ENCODE peak calls at places on chromosomes 2 and 18, in six cellular contexts. M is H1, S is neuronal stem cell, B is IMR-90, N is H9, C is mesenchymal stem cell. R is an unnamed sample.

GRCh38 chr2:164920430-164920829 is 34.9 kb downstream of the SLC38A11 start:
- DNase-seq in M (no peak), S (no peak), B (peak), N (no peak), C (peak), R (no peak)

GRCh38 chr2:19863303-19864041 is 38.3 kb downstream of the TTC32 start:
- DNase-seq in M (peak), S (peak), B (peak), N (peak), C (peak), R (peak)

GRCh38 chr2:177606636-177607035 is 214.1 kb downstream of the AGPS start:
- DNase-seq in M (no peak), S (no peak), B (peak), N (no peak), C (peak), R (peak)

GRCh38 chr18:46950064-46950656 is 32.8 kb downstream of the KATNAL2 start:
- DNase-seq in M (no peak), S (no peak), B (no peak), N (no peak), C (peak), R (peak)

GRCh38 chr18:48319796-48320638 is 89.2 kb downstream of the ZBTB7C start:
- DNase-seq in M (no peak), S (no peak), B (peak), N (no peak), C (peak), R (peak)

GRCh38 chr2:23603156-23603555 is 218.2 kb downstream of the KLHL29 start:
- DNase-seq in M (no peak), S (no peak), B (no peak), N (no peak), C (no peak), R (no peak)

GRCh38 chr2:156333951-156334495 is 1.5 kb upstream of the NR4A2 start:
- DNase-seq in M (peak), S (peak), B (peak), N (peak), C (no peak), R (peak)

GRCh38 chr2:113124984-113125855 is 2.2 kb upstream of the IL1RN start:
- DNase-seq in M (no peak), S (no peak), B (no peak), N (no peak), C (peak), R (no peak)

GRCh38 chr2:121949271-121949670 is 193.8 kb downstream of the TSN start:
- DNase-seq in M (no peak), S (no peak), B (no peak), N (no peak), C (no peak), R (no peak)

GRCh38 chr18:23591011-23591410 is 4.7 kb upstream of the NPC1 start:
- DNase-seq in M (no peak), S (no peak), B (peak), N (no peak), C (no peak), R (peak)

GRCh38 chr18:23593720-23594119 is 7.4 kb upstream of the NPC1 start:
- DNase-seq in M (no peak), S (no peak), B (peak), N (no peak), C (peak), R (no peak)

GRCh38 chr18:23599809-23600208 is 13.5 kb upstream of the NPC1 start:
- DNase-seq in M (no peak), S (no peak), B (peak), N (no peak), C (no peak), R (no peak)

GRCh38 chr18:23596183-23596582 is 9.9 kb upstream of the NPC1 start:
- DNase-seq in M (no peak), S (no peak), B (no peak), N (no peak), C (no peak), R (no peak)

DNA sequence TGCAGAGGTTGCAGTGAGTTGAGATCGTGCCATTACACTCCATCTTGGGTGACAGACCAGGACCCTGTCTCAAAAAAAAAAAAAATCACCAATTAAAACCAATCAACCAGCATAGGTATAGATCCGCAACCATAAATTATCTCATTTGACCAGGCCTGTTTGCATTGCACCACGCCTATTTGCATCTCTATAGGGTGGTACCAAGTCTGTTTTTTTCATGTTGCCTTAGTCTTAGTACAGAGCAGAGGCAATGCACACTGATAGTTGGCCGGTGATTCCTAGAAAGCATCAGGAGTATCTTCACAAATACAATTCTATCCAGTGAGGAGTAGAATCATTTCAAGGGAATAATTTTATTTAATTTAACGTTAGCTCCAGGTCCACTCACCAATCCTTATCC is 9.3 kb upstream of the NPC1 start:
- DNase-seq in M (no peak), S (no peak), B (no peak), N (no peak), C (no peak), R (no peak)
- H2BK15ac ChIP-seq in M (no peak), S (no peak), B (no peak), N (no peak), C (no peak), R (no peak)

GRCh38 chr2:191270303-191271178 is 25.3 kb downstream of the MYO1B start:
- DNase-seq in M (no peak), S (peak), B (no peak), N (no peak), C (no peak), R (no peak)
- H3K4ac ChIP-seq in M (no peak), S (no peak), B (no peak), N (no peak), C (no peak), R (no peak)

GRCh38 chr2:101960903-101961286 is 30.9 kb upstream of the IL1R2 start:
- DNase-seq in M (no peak), S (no peak), B (no peak), N (no peak), C (no peak), R (no peak)

GRCh38 chr2:101957036-101957435 is 34.7 kb upstream of the IL1R2 start:
- DNase-seq in M (no peak), S (no peak), B (no peak), N (no peak), C (no peak), R (no peak)

GRCh38 chr2:101952551-101952950 is 39.2 kb upstream of the IL1R2 start:
- DNase-seq in M (no peak), S (no peak), B (no peak), N (no peak), C (no peak), R (no peak)

GRCh38 chr2:101958071-101958470 is 33.7 kb upstream of the IL1R2 start:
- DNase-seq in M (no peak), S (no peak), B (no peak), N (no peak), C (peak), R (no peak)

DNA sequence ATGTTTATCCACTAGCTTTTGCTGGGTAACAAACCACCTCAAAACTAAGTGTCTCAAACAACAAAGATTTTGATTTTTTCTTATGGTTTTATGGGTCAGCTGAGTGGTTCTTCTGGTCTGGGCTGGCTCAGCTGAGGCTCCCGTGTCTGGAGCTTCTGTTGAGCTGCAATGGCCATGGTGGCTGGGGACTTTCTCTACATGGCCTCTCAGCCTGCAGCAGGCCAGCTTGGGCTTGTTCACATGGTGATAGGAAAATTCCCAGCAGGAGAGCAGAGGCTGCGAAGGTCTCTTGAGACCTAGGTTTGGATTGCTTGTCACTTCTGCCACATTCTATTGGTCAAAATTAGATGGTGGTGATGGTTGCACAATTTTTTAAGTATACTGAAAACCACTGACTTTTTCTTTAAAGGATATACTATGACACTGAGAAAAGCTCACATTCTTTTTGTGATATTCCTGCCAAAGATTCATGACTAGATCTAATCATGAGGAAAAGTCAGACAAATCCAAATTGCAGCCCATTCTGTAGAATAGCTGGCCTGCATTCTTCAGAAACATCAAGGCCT is 35.2 kb upstream of the IL1R2 start:
- DNase-seq in M (no peak), S (no peak), B (no peak), N (no peak), C (peak), R (no peak)
- H2BK15ac ChIP-seq in M (peak), S (no peak), B (no peak), N (no peak), C (no peak), R (no peak)

GRCh38 chr2:63853527-63854310 is 12.0 kb downstream of the UGP2 start:
- DNase-seq in M (no peak), S (no peak), B (no peak), N (no peak), C (peak), R (peak)
- H3K4ac ChIP-seq in M (peak), S (no peak), B (no peak), N (no peak), C (no peak), R (peak)

GRCh38 chr18:13628211-13628610 is 98.1 kb downstream of the FAM210A start:
- DNase-seq in M (no peak), S (no peak), B (no peak), N (no peak), C (no peak), R (no peak)
- H2BK15ac ChIP-seq in M (no peak), S (no peak), B (no peak), N (no peak), C (no peak), R (no peak)

GRCh38 chr2:144683955-144684354 is 164.0 kb upstream of the ZEB2 start:
- DNase-seq in M (no peak), S (no peak), B (no peak), N (no peak), C (no peak), R (no peak)
- H3K4ac ChIP-seq in M (no peak), S (no peak), B (no peak), N (no peak), C (no peak), R (no peak)

DNA sequence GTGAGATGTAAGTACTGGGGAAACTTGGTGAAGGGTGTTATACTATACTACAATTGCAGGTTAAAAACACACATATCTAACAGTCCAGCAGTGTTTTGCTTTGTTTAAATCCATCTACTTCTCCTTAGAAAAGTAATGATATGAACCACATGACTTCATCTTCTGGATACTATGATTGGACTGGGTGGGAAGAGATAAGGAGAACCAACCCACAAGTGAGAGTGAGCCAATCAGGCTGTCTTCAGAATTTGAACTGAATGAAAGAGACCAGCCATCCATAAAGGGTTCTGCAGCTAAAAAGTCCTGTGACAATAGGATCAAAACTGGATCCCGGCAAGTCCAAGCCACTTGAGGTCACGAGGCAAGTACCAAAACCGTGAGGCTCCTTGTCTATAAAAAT is 46.6 kb downstream of the KANSL3 start:
- DNase-seq in M (no peak), S (no peak), B (no peak), N (no peak), C (no peak), R (no peak)
- H2BK15ac ChIP-seq in M (no peak), S (no peak), B (no peak), N (no peak), C (no peak), R (no peak)

DNA sequence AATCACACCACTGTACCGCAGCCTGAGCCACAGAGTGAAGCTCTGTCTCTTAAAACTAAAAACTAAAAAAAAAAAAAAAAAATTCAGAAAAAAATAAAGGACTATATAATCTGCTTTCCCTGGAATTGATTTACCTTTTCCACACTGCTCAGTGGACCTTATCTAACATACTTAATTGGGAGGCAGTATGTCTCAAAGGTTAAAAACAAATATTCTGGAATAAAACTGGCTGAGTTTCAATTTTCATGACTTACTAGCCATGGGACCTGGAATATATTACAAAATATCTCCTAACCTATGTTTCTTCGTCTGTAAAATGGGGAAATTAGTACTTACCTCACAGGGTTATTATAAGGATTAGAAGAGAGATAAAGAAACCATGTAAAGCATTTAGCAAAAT is 11.8 kb downstream of the NCKAP1 start:
- DNase-seq in M (no peak), S (no peak), B (no peak), N (no peak), C (no peak), R (no peak)
- H3K4ac ChIP-seq in M (no peak), S (no peak), B (no peak), N (no peak), C (no peak), R (no peak)

DNA sequence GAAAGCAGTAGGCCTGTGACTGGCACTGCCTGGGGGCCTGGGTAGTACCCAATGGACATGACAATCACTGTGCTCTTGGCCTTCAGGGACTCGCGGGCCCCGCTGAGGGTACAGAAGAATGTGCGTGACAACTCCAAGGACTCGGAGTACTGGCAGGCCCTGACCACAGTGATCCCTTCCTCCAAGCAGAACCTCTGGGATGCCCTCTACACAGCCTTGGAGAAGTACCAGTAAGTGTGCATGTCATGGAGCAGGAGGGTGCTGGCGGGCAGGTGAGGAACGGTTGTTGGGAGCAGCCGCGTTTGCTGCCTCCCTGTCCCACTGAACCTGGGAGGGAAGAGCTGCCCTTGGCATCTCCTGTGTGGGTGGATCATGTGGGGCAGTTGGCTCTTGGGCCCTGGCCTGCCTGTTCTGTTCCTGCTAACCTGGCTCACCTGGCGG is 23.3 kb downstream of the OTOF start:
- DNase-seq in M (peak), S (no peak), B (no peak), N (no peak), C (no peak), R (no peak)
- H2BK15ac ChIP-seq in M (no peak), S (no peak), B (no peak), N (no peak), C (no peak), R (no peak)